ENCODE peak calls at places on chromosome 13, in ten cellular contexts. One of them, this sample, is unnamed.

GRCh38 chr13:109680930-109681329 is 105.5 kb downstream of the IRS2 start:
- DNase-seq in SK-N-SH: no peak
- DNase-seq in neural progenitor cell: no peak
- DNase-seq in MM.1S: no peak
- DNase-seq in mammary epithelial cell: no peak
- DNase-seq in IMR-90: no peak
- DNase-seq in mesenchymal stem cell: no peak
- DNase-seq in GM23248: no peak
- DNase-seq in GM23338: no peak
- DNase-seq in GM12878: no peak
- DNase-seq in this sample: no peak

GRCh38 chr13:32107474-32107873 is 75.9 kb downstream of the FRY start:
- DNase-seq in mesenchymal stem cell: no peak
- DNase-seq in SK-N-SH: no peak
- DNase-seq in mammary epithelial cell: no peak
- DNase-seq in GM23338: no peak
- DNase-seq in GM23248: no peak
- DNase-seq in MM.1S: no peak
- DNase-seq in IMR-90: no peak
- DNase-seq in GM12878: no peak
- DNase-seq in neural progenitor cell: no peak
- DNase-seq in this sample: no peak

GRCh38 chr13:100333141-100333540 is 244.2 kb downstream of the PCCA start:
- DNase-seq in neural progenitor cell: no peak
- DNase-seq in mammary epithelial cell: no peak
- DNase-seq in GM23338: no peak
- DNase-seq in IMR-90: no peak
- DNase-seq in SK-N-SH: no peak
- DNase-seq in GM23248: no peak
- DNase-seq in MM.1S: no peak
- DNase-seq in mesenchymal stem cell: no peak
- DNase-seq in GM12878: no peak
- DNase-seq in this sample: no peak

GRCh38 chr13:29428310-29428991 is 167.0 kb downstream of the SLC7A1 start:
- DNase-seq in SK-N-SH: peak; percentile 68
- DNase-seq in neural progenitor cell: peak; percentile 71
- DNase-seq in GM23248: peak; percentile 73
- DNase-seq in IMR-90: no peak
- DNase-seq in GM12878: no peak
- DNase-seq in mammary epithelial cell: peak; percentile 58
- DNase-seq in MM.1S: no peak
- DNase-seq in GM23338: peak; percentile 87
- DNase-seq in mesenchymal stem cell: peak; percentile 35
- DNase-seq in this sample: no peak

GRCh38 chr13:91346848-91347211 is 657 bp upstream of the MIR17HG start:
- DNase-seq in GM23248: peak; percentile 30
- DNase-seq in IMR-90: no peak
- DNase-seq in mesenchymal stem cell: peak; percentile 35
- DNase-seq in neural progenitor cell: peak; percentile 51
- DNase-seq in mammary epithelial cell: peak; percentile 32
- DNase-seq in SK-N-SH: peak; percentile 21
- DNase-seq in MM.1S: peak; percentile 65
- DNase-seq in GM23338: peak; percentile 34
- DNase-seq in GM12878: peak; percentile 25
- DNase-seq in this sample: peak; percentile 71

GRCh38 chr13:49042476-49042875 is 66.8 kb downstream of the FNDC3A start:
- DNase-seq in mammary epithelial cell: no peak
- DNase-seq in GM23248: peak; percentile 37
- DNase-seq in GM23338: no peak
- DNase-seq in SK-N-SH: no peak
- DNase-seq in mesenchymal stem cell: no peak
- DNase-seq in IMR-90: peak; percentile 58
- DNase-seq in neural progenitor cell: no peak
- DNase-seq in MM.1S: no peak
- DNase-seq in GM12878: no peak
- DNase-seq in this sample: no peak

GRCh38 chr13:71499235-71499634 is 367.8 kb downstream of the DACH1 start:
- DNase-seq in mesenchymal stem cell: peak; percentile 17
- DNase-seq in GM23338: no peak
- DNase-seq in IMR-90: no peak
- DNase-seq in neural progenitor cell: no peak
- DNase-seq in GM12878: no peak
- DNase-seq in SK-N-SH: no peak
- DNase-seq in GM23248: no peak
- DNase-seq in mammary epithelial cell: no peak
- DNase-seq in MM.1S: no peak
- DNase-seq in this sample: no peak

GRCh38 chr13:50909605-50910482 is at the start of gene RNASEH2B:
- DNase-seq in GM23248: peak; percentile 77
- DNase-seq in IMR-90: peak; percentile 40
- DNase-seq in GM23338: peak; percentile 85
- DNase-seq in SK-N-SH: peak; percentile 89
- DNase-seq in neural progenitor cell: peak; percentile 81
- DNase-seq in GM12878: no peak
- DNase-seq in mammary epithelial cell: peak; percentile 40
- DNase-seq in mesenchymal stem cell: peak; percentile 73
- DNase-seq in MM.1S: peak; percentile 55
- DNase-seq in this sample: peak; percentile 91

GRCh38 chr13:44884076-44884729 is 105.1 kb downstream of the NUFIP1 start:
- DNase-seq in GM23338: no peak
- DNase-seq in IMR-90: peak; percentile 86
- DNase-seq in mammary epithelial cell: peak; percentile 22
- DNase-seq in GM23248: peak; percentile 90
- DNase-seq in mesenchymal stem cell: peak; percentile 90
- DNase-seq in GM12878: no peak
- DNase-seq in neural progenitor cell: no peak
- DNase-seq in SK-N-SH: no peak
- DNase-seq in MM.1S: no peak
- DNase-seq in this sample: no peak

GRCh38 chr13:35411059-35411744 is 65.3 kb downstream of the MAB21L1 start:
- DNase-seq in GM23248: no peak
- DNase-seq in SK-N-SH: no peak
- DNase-seq in MM.1S: no peak
- DNase-seq in neural progenitor cell: no peak
- DNase-seq in GM23338: no peak
- DNase-seq in mammary epithelial cell: no peak
- DNase-seq in IMR-90: no peak
- DNase-seq in mesenchymal stem cell: no peak
- DNase-seq in GM12878: no peak
- DNase-seq in this sample: no peak

GRCh38 chr13:102566513-102566912 is 30.3 kb upstream of the TPP2 start:
- DNase-seq in GM12878: no peak
- DNase-seq in SK-N-SH: no peak
- DNase-seq in GM23248: no peak
- DNase-seq in mesenchymal stem cell: no peak
- DNase-seq in MM.1S: no peak
- DNase-seq in IMR-90: no peak
- DNase-seq in GM23338: no peak
- DNase-seq in neural progenitor cell: no peak
- DNase-seq in mammary epithelial cell: no peak
- DNase-seq in this sample: no peak

GRCh38 chr13:100530645-100531044 is 57.9 kb downstream of the GGACT start:
- DNase-seq in neural progenitor cell: no peak
- DNase-seq in GM23248: peak; percentile 36
- DNase-seq in MM.1S: no peak
- DNase-seq in mesenchymal stem cell: peak; percentile 19
- DNase-seq in GM23338: no peak
- DNase-seq in GM12878: no peak
- DNase-seq in SK-N-SH: no peak
- DNase-seq in IMR-90: peak; percentile 33
- DNase-seq in mammary epithelial cell: no peak
- DNase-seq in this sample: no peak

GRCh38 chr13:91031508-91031907 is 316.0 kb upstream of the MIR17HG start:
- DNase-seq in IMR-90: no peak
- DNase-seq in GM12878: no peak
- DNase-seq in GM23248: no peak
- DNase-seq in SK-N-SH: no peak
- DNase-seq in mesenchymal stem cell: no peak
- DNase-seq in MM.1S: no peak
- DNase-seq in neural progenitor cell: no peak
- DNase-seq in GM23338: peak; percentile 44
- DNase-seq in mammary epithelial cell: no peak
- DNase-seq in this sample: no peak

GRCh38 chr13:76463314-76463713 is 422.9 kb downstream of the KCTD12 start:
- DNase-seq in GM23248: no peak
- DNase-seq in SK-N-SH: no peak
- DNase-seq in MM.1S: no peak
- DNase-seq in GM12878: no peak
- DNase-seq in GM23338: no peak
- DNase-seq in mammary epithelial cell: peak; percentile 29
- DNase-seq in IMR-90: no peak
- DNase-seq in neural progenitor cell: no peak
- DNase-seq in mesenchymal stem cell: no peak
- DNase-seq in this sample: no peak

GRCh38 chr13:30071890-30072817 is 221.7 kb upstream of the UBL3 start:
- DNase-seq in GM12878: no peak
- DNase-seq in SK-N-SH: peak; percentile 37
- DNase-seq in neural progenitor cell: no peak
- DNase-seq in GM23248: no peak
- DNase-seq in mammary epithelial cell: peak; percentile 4
- DNase-seq in GM23338: peak; percentile 26
- DNase-seq in MM.1S: no peak
- DNase-seq in mesenchymal stem cell: no peak
- DNase-seq in IMR-90: no peak
- DNase-seq in this sample: no peak

GRCh38 chr13:35814573-35814972 is 316.6 kb downstream of the DCLK1 start:
- DNase-seq in neural progenitor cell: no peak
- DNase-seq in GM23248: no peak
- DNase-seq in mesenchymal stem cell: no peak
- DNase-seq in mammary epithelial cell: no peak
- DNase-seq in GM12878: no peak
- DNase-seq in GM23338: no peak
- DNase-seq in SK-N-SH: no peak
- DNase-seq in IMR-90: no peak
- DNase-seq in MM.1S: no peak
- DNase-seq in this sample: no peak

GRCh38 chr13:99226493-99226892 is 25.8 kb downstream of the UBAC2 start:
- DNase-seq in GM23338: no peak
- DNase-seq in MM.1S: no peak
- DNase-seq in SK-N-SH: no peak
- DNase-seq in GM12878: no peak
- DNase-seq in mesenchymal stem cell: no peak
- DNase-seq in mammary epithelial cell: no peak
- DNase-seq in GM23248: no peak
- DNase-seq in neural progenitor cell: no peak
- DNase-seq in IMR-90: no peak
- DNase-seq in this sample: no peak
- H3K27ac ChIP-seq in GM23338: no peak overlapping the region
- H3K27ac ChIP-seq in MM.1S: no peak overlapping the region
- H3K27ac ChIP-seq in SK-N-SH: no peak overlapping the region
- H3K27ac ChIP-seq in GM12878: no peak overlapping the region
- H3K27ac ChIP-seq in mesenchymal stem cell: no peak overlapping the region
- H3K27ac ChIP-seq in mammary epithelial cell: no peak overlapping the region
- H3K27ac ChIP-seq in GM23248: no peak overlapping the region
- H3K27ac ChIP-seq in neural progenitor cell: no peak overlapping the region
- H3K27ac ChIP-seq in IMR-90: no peak overlapping the region
- H3K27ac ChIP-seq in this sample: peak overlapping the region; percentile 94

DNA sequence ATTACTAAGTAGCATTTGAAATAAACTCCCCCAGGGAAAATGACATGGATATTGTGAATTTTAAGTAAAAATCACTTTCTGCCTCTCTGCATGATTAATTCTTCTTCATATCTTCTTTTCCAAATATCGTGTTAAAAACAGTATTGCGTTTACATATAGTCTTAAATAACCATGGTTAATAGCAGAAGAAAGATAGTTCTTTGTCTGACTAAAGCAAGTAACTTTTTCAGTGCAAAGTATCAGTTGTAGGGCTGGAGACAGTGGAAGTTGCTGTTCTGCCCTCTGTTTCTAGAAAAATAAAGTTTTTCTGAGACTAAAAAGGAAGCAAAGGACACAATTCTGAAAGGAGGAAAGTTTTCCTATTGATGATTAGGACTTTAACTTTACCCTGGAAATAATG is 330.2 kb downstream of the NDFIP2 start:
- DNase-seq in neural progenitor cell: no peak
- DNase-seq in mesenchymal stem cell: no peak
- DNase-seq in GM23248: no peak
- DNase-seq in MM.1S: no peak
- DNase-seq in mammary epithelial cell: no peak
- DNase-seq in GM12878: no peak
- DNase-seq in IMR-90: no peak
- DNase-seq in SK-N-SH: no peak
- DNase-seq in GM23338: no peak
- DNase-seq in this sample: no peak
- H2AFZ ChIP-seq in neural progenitor cell: peak overlapping the region; percentile 61
- H2AFZ ChIP-seq in mesenchymal stem cell: no peak overlapping the region
- H2AFZ ChIP-seq in GM23248: no peak overlapping the region
- H2AFZ ChIP-seq in MM.1S: no peak overlapping the region
- H2AFZ ChIP-seq in mammary epithelial cell: peak overlapping the region; percentile 29
- H2AFZ ChIP-seq in GM12878: no peak overlapping the region
- H2AFZ ChIP-seq in IMR-90: no peak overlapping the region
- H2AFZ ChIP-seq in SK-N-SH: peak overlapping the region; percentile 23
- H2AFZ ChIP-seq in GM23338: no peak overlapping the region
- H2AFZ ChIP-seq in this sample: no peak overlapping the region

DNA sequence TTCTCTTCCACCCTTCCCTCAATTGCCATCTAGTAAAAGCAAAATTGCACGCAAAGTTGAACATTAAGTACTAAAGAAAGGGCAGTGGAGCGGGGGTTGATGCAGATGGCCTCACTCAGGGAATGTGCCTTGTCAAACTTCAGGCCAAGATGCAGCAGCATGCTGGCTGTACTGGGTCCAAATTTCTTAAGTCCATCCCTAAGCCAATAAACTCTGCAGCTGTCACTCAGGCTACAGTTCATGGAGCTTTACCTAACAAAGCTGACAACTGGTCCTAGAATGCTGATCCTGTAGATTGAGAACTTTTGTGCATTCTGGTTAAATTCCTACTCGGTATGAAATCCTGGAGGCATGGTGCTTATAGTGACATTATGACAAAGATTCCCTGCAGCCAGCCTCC is 88.4 kb downstream of the FOXO1 start:
- DNase-seq in IMR-90: no peak
- DNase-seq in GM23248: no peak
- DNase-seq in SK-N-SH: no peak
- DNase-seq in GM12878: no peak
- DNase-seq in GM23338: no peak
- DNase-seq in mesenchymal stem cell: no peak
- DNase-seq in neural progenitor cell: no peak
- DNase-seq in MM.1S: no peak
- DNase-seq in mammary epithelial cell: no peak
- DNase-seq in this sample: no peak
- H3K27ac ChIP-seq in IMR-90: no peak overlapping the region
- H3K27ac ChIP-seq in GM23248: no peak overlapping the region
- H3K27ac ChIP-seq in SK-N-SH: no peak overlapping the region
- H3K27ac ChIP-seq in GM12878: no peak overlapping the region
- H3K27ac ChIP-seq in GM23338: peak overlapping the region; percentile 34
- H3K27ac ChIP-seq in mesenchymal stem cell: no peak overlapping the region
- H3K27ac ChIP-seq in neural progenitor cell: no peak overlapping the region
- H3K27ac ChIP-seq in MM.1S: no peak overlapping the region
- H3K27ac ChIP-seq in mammary epithelial cell: no peak overlapping the region
- H3K27ac ChIP-seq in this sample: peak overlapping the region; percentile 45

DNA sequence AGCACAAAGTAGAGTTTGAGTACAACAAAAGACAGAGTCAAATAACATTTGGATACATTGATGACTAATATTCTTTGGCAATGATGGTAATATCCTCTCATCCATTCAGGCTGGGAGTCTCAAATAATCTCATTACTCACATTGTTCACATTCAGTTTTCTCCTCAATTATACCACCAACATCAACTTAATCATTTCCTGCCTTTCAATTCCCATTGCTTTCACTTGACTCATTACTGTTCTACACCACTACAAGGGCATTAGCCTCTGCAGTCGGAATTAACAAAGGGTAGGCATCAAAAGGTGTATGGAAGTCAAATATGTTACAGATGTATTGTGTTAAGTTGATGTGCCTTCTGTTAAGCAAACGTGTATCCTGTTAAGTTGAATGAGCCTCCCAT is 518.4 kb upstream of the SLITRK1 start:
- DNase-seq in GM23248: peak; percentile 69
- DNase-seq in neural progenitor cell: no peak
- DNase-seq in mesenchymal stem cell: peak; percentile 18
- DNase-seq in SK-N-SH: no peak
- DNase-seq in GM23338: no peak
- DNase-seq in GM12878: no peak
- DNase-seq in mammary epithelial cell: peak; percentile 94
- DNase-seq in MM.1S: no peak
- DNase-seq in IMR-90: peak; percentile 82
- DNase-seq in this sample: no peak
- H2AFZ ChIP-seq in GM23248: no peak overlapping the region
- H2AFZ ChIP-seq in neural progenitor cell: no peak overlapping the region
- H2AFZ ChIP-seq in mesenchymal stem cell: no peak overlapping the region
- H2AFZ ChIP-seq in SK-N-SH: no peak overlapping the region
- H2AFZ ChIP-seq in GM23338: no peak overlapping the region
- H2AFZ ChIP-seq in GM12878: no peak overlapping the region
- H2AFZ ChIP-seq in mammary epithelial cell: no peak overlapping the region
- H2AFZ ChIP-seq in MM.1S: no peak overlapping the region
- H2AFZ ChIP-seq in IMR-90: no peak overlapping the region
- H2AFZ ChIP-seq in this sample: no peak overlapping the region

This sample was measured in Karpas-422.